ENCODE peak calls at places on chromosomes 4 and X, in four cellular contexts. G is stomach, X is tibial artery, H is OCI-LY7. A is an unnamed sample.

GRCh38 chr4:3854661-3855060 is 88.5 kb downstream of the ADRA2C start:
- DNase-seq in G (no peak), X (no peak), H (no peak), A (no peak)

GRCh38 chr4:88619973-88620372 is 27.7 kb downstream of the HERC3 start:
- DNase-seq in G (no peak), X (no peak), H (no peak), A (no peak)

GRCh38 chrX:153379971-153380581 is 21.1 kb downstream of the PNMA6E start:
- DNase-seq in G (no peak), X (no peak), H (no peak), A (no peak)

GRCh38 chr4:5955201-5955821 is 62.4 kb upstream of the CRMP1 start:
- DNase-seq in G (no peak), X (no peak), H (no peak), A (no peak)

GRCh38 chr4:82284475-82284857 is 89.3 kb downstream of the HNRNPD start:
- DNase-seq in G (no peak), X (no peak), H (no peak), A (no peak)

GRCh38 chr4:140286503-140286902 is 86.9 kb upstream of the SCOC start:
- DNase-seq in G (no peak), X (no peak), H (no peak), A (no peak)

GRCh38 chr4:16000708-16001483 is 37.9 kb upstream of the FGFBP2 start:
- DNase-seq in G (no peak), X (no peak), H (no peak), A (no peak)

GRCh38 chrX:44459501-44459900 is 83.2 kb downstream of the FUNDC1 start:
- DNase-seq in G (no peak), X (no peak), H (no peak), A (no peak)

GRCh38 chr4:81905966-81906365 is 434.3 kb upstream of the RASGEF1B start:
- DNase-seq in G (no peak), X (no peak), H (no peak), A (no peak)

GRCh38 chr4:91092398-91092955 is 965.3 kb downstream of the CCSER1 start:
- DNase-seq in G (no peak), X (no peak), H (no peak), A (no peak)

GRCh38 chrX:136779346-136779781 is 1.4 kb downstream of the ARHGEF6 start:
- DNase-seq in G (no peak), X (no peak), H (peak; percentile 59), A (peak; percentile 87)

GRCh38 chr4:112546476-112546875 is 30.5 kb upstream of the NEUROG2 start:
- DNase-seq in G (no peak), X (no peak), H (no peak), A (no peak)

GRCh38 chrX:15663439-15663838 is 1.2 kb downstream of the CLTRN start:
- DNase-seq in G (no peak), X (no peak), H (no peak), A (no peak)

GRCh38 chrX:73913580-73913979 is 350.6 kb downstream of the CHIC1 start:
- DNase-seq in G (no peak), X (no peak), H (no peak), A (no peak)

GRCh38 chr4:61716437-61716836 is 516.3 kb downstream of the ADGRL3 start:
- DNase-seq in G (no peak), X (no peak), H (no peak), A (no peak)

GRCh38 chr4:183098080-183098722 is 856 bp upstream of the WWC2 start:
- DNase-seq in G (peak; percentile 56), X (peak; percentile 69), H (no peak), A (no peak)

GRCh38 chr4:64417974-64418373 is 8.7 kb upstream of the TECRL start:
- DNase-seq in G (no peak), X (no peak), H (no peak), A (no peak)

GRCh38 chrX:154363706-154364439 is 10.6 kb downstream of the FLNA start:
- DNase-seq in G (no peak), X (no peak), H (no peak), A (no peak)

GRCh38 chr4:83128235-83128929 is 13.9 kb upstream of the PLAC8 start:
- DNase-seq in G (no peak), X (no peak), H (no peak), A (no peak)

GRCh38 chr4:43316813-43317212 is 424.3 kb downstream of the GRXCR1 start:
- DNase-seq in G (no peak), X (no peak), H (no peak), A (no peak)

GRCh38 chr4:41644288-41644914 is 104.1 kb downstream of the PHOX2B start:
- DNase-seq in G (peak; percentile 78), X (peak; percentile 61), H (no peak), A (no peak)

GRCh38 chr4:159447296-159447695 is 344.4 kb downstream of the RAPGEF2 start:
- DNase-seq in G (no peak), X (no peak), H (no peak), A (no peak)

GRCh38 chrX:79366556-79366887 is 612 bp downstream of the ITM2A start:
- DNase-seq in G (no peak), X (no peak), H (no peak), A (no peak)

GRCh38 chrX:119622356-119623232 is 16.4 kb upstream of the NKRF start:
- DNase-seq in G (peak; percentile 50), X (peak; percentile 21), H (no peak), A (no peak)

GRCh38 chrX:9882669-9883446 is 84.3 kb upstream of the CLDN34 start:
- DNase-seq in G (no peak), X (no peak), H (peak; percentile 0), A (no peak)

GRCh38 chr4:3108211-3108610 is 33.7 kb downstream of the HTT start:
- DNase-seq in G (no peak), X (no peak), H (no peak), A (no peak)

GRCh38 chrX:123581586-123581985 is 151.3 kb downstream of the THOC2 start:
- DNase-seq in G (no peak), X (no peak), H (no peak), A (no peak)

GRCh38 chrX:106933538-106933961 is 13.3 kb downstream of the CLDN2 start:
- DNase-seq in G (peak; percentile 62), X (peak; percentile 19), H (no peak), A (peak; percentile 50)

GRCh38 chrX:40646489-40647306 is 663 bp downstream of the CXorf38 start:
- DNase-seq in G (peak; percentile 59), X (peak; percentile 22), H (peak; percentile 33), A (no peak)

GRCh38 chr4:84631573-84631972 is 48.6 kb downstream of the CDS1 start:
- DNase-seq in G (no peak), X (no peak), H (no peak), A (no peak)

GRCh38 chr4:133146574-133147198 is 2.4 kb upstream of the PCDH10 start:
- DNase-seq in G (no peak), X (no peak), H (no peak), A (peak; percentile 62)

GRCh38 chrX:46580613-46581012 is 7.0 kb downstream of the CHST7 start:
- DNase-seq in G (no peak), X (no peak), H (no peak), A (no peak)

GRCh38 chrX:46579250-46579649 is 5.7 kb downstream of the CHST7 start:
- DNase-seq in G (no peak), X (no peak), H (no peak), A (no peak)

GRCh38 chrX:46582964-46583363 is 9.4 kb downstream of the CHST7 start:
- DNase-seq in G (no peak), X (no peak), H (no peak), A (no peak)

GRCh38 chrX:46587158-46587557 is 13.6 kb downstream of the CHST7 start:
- DNase-seq in G (no peak), X (no peak), H (no peak), A (no peak)

DNA sequence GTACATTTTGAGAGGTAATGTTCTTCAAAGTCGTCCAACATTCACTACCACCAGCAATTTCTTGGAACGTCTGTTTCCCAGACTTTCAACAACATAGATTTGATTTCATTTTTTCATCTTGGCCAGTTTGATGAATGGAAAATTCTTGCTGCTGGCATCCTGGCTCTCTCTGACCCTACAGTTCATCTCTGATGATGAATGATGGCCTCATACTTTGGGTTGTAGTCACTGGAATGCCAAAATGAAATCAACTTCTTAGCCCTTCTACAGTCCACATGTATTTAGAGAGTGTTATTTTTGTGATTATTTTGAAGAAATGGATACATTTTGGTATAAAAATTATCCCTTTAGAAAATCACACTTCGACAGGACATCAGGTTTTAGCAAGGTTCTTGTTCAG is 8.8 kb downstream of the CHST7 start:
- DNase-seq in G (no peak), X (no peak), H (no peak), A (no peak)
- H3K4me3 ChIP-seq in G (no peak overlapping the region), X (no peak overlapping the region), H (no peak overlapping the region), A (no peak overlapping the region)

GRCh38 chrX:11064276-11064675 is 46.9 kb upstream of the HCCS start:
- DNase-seq in G (no peak), X (no peak), H (no peak), A (no peak)
- H3K4me3 ChIP-seq in G (no peak overlapping the region), X (no peak overlapping the region), H (no peak overlapping the region), A (no peak overlapping the region)

GRCh38 chr4:40195182-40196177 is 1.4 kb upstream of the RHOH start:
- DNase-seq in G (no peak), X (no peak), H (peak; percentile 51), A (no peak)

GRCh38 chr4:40193018-40193571 is 3.7 kb upstream of the RHOH start:
- DNase-seq in G (no peak), X (no peak), H (peak; percentile 84), A (peak; percentile 91)

GRCh38 chr4:40194602-40195161 is 2.1 kb upstream of the RHOH start:
- DNase-seq in G (no peak), X (no peak), H (peak; percentile 72), A (peak; percentile 89)

GRCh38 chr4:40192286-40193017 is 4.4 kb upstream of the RHOH start:
- DNase-seq in G (no peak), X (no peak), H (peak; percentile 77), A (no peak)

GRCh38 chr4:40193578-40193977 is 3.3 kb upstream of the RHOH start:
- DNase-seq in G (no peak), X (no peak), H (no peak), A (no peak)
- H3K4me3 ChIP-seq in G (no peak overlapping the region), X (no peak overlapping the region), H (peak overlapping the region; percentile 79), A (peak overlapping the region; percentile 63)

GRCh38 chrX:47941423-47941822 is 62.4 kb downstream of the ZNF182 start:
- DNase-seq in G (no peak), X (no peak), H (no peak), A (no peak)

GRCh38 chrX:47936940-47937317 is 66.9 kb downstream of the ZNF182 start:
- DNase-seq in G (no peak), X (no peak), H (no peak), A (no peak)

GRCh38 chrX:47940448-47940847 is 63.3 kb downstream of the ZNF182 start:
- DNase-seq in G (no peak), X (no peak), H (no peak), A (no peak)

DNA sequence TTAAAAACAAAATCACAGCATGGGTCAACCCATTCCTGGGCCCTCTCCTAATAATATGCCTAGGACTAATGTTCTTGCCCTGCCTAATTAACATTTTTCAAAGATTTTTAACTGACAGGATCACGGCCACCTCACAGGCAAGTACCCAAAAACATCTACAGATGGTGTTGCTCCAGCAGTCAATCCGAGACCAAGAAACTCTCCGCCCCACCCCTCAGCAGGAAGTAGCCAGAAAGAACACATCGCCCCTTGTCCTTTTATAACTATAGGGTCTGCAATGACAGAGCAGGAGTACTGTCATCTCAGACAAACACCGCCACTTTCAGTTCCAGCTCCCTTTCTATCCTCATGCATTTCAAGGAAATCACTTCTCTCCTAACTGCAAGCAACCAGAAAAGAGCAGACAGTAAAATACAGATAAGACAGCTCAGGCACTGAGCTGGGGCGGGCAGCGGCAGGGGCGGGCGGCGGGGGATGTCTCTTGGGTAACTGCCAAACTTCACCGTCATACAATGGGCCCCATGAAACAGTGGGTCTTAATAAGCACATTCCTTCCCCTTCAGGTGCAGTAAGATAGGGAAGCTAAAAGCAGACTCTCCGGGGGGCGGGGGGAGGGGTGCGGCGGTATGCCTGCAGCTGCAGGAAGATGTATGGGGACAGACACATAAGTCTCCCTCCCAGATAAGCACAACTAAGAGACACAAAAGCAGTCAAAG is 67.4 kb downstream of the ZNF182 start:
- DNase-seq in G (no peak), X (no peak), H (peak; percentile 85), A (peak; percentile 48)
- H3K4me3 ChIP-seq in G (no peak overlapping the region), X (no peak overlapping the region), H (peak overlapping the region; percentile 64), A (peak overlapping the region; percentile 13)

A was measured in Jurkat, Clone E6-1.